ENCODE peak calls at places on chromosomes 1 and 21, in five cellular contexts. C is A172, W is adipocyte, F is mammary epithelial cell, I is cardiac fibroblast. B is an unnamed sample.

GRCh38 chr21:32329776-32330175 is 31.1 kb downstream of the MRAP start:
- DNase-seq in C (peak), F (no peak), I (peak), W (no peak), B (peak)

GRCh38 chr1:114490235-114490634 is 20.8 kb downstream of the TRIM33 start:
- DNase-seq in C (no peak), I (no peak), F (no peak), W (peak), B (no peak)

GRCh38 chr1:156172696-156173470 is 19.5 kb downstream of the SEMA4A start:
- DNase-seq in F (no peak), W (no peak), C (no peak), I (no peak), B (no peak)

GRCh38 chr1:109806733-109807397 is 43.1 kb upstream of the EPS8L3 start:
- DNase-seq in I (peak), W (no peak), F (no peak), C (no peak), B (no peak)

GRCh38 chr1:24769656-24770651 is 24.7 kb downstream of the CLIC4 start:
- DNase-seq in W (peak), I (peak), C (peak), F (peak), B (peak)

GRCh38 chr1:40899230-40899870 is 37.2 kb upstream of the CITED4 start:
- DNase-seq in C (no peak), W (no peak), F (peak), I (no peak), B (no peak)

GRCh38 chr1:54380285-54380882 is 25.8 kb downstream of the SSBP3 start:
- DNase-seq in F (no peak), C (no peak), W (no peak), I (no peak), B (no peak)

GRCh38 chr1:209601809-209602657 is 18.5 kb downstream of the CAMK1G start:
- DNase-seq in I (peak), W (peak), F (peak), C (peak), B (peak)

GRCh38 chr1:978835-979743 is 2.8 kb downstream of the PERM1 start:
- DNase-seq in W (no peak), F (no peak), C (no peak), I (no peak), B (no peak)